ENCODE peak calls at places on chromosomes 16 and 17, in ten cellular contexts. One of them, this sample, is unnamed.

GRCh38 chr16:49986351-49987124 is 38.5 kb upstream of the CNEP1R1 start:
- DNase-seq in HTR-8/SVneo: no peak
- DNase-seq in AG10803: peak
- DNase-seq in OCI-LY7: no peak
- DNase-seq in hypothalamus: no peak
- DNase-seq in Right ventricle myocardium superior: no peak
- DNase-seq in activated gamma-delta T cell treated with Interleukin-2 at 50 U/mL for 16 hours: no peak
- DNase-seq in Peyer's patch: no peak
- DNase-seq in KG1: no peak
- DNase-seq in stimulated activated CD4-positive, alpha-beta T cell treated with anti-CD3 and anti-CD28 coated beads, Interleukin-4, amount 100 ng/mL, for 4 hours: no peak
- DNase-seq in this sample: no peak

GRCh38 chr17:1068356-1068755 is 71.4 kb downstream of the TIMM22 start:
- DNase-seq in AG10803: no peak
- DNase-seq in activated gamma-delta T cell treated with Interleukin-2 at 50 U/mL for 16 hours: no peak
- DNase-seq in HTR-8/SVneo: no peak
- DNase-seq in KG1: no peak
- DNase-seq in Right ventricle myocardium superior: peak
- DNase-seq in Peyer's patch: no peak
- DNase-seq in OCI-LY7: no peak
- DNase-seq in stimulated activated CD4-positive, alpha-beta T cell treated with anti-CD3 and anti-CD28 coated beads, Interleukin-4, amount 100 ng/mL, for 4 hours: no peak
- DNase-seq in hypothalamus: no peak
- DNase-seq in this sample: no peak

GRCh38 chr17:78790552-78790951 is 8.5 kb upstream of the CYTH1 start:
- DNase-seq in hypothalamus: no peak
- DNase-seq in Peyer's patch: no peak
- DNase-seq in Right ventricle myocardium superior: no peak
- DNase-seq in KG1: no peak
- DNase-seq in HTR-8/SVneo: no peak
- DNase-seq in stimulated activated CD4-positive, alpha-beta T cell treated with anti-CD3 and anti-CD28 coated beads, Interleukin-4, amount 100 ng/mL, for 4 hours: no peak
- DNase-seq in activated gamma-delta T cell treated with Interleukin-2 at 50 U/mL for 16 hours: no peak
- DNase-seq in OCI-LY7: no peak
- DNase-seq in AG10803: no peak
- DNase-seq in this sample: no peak

GRCh38 chr17:43169561-43170139 is 1.4 kb upstream of the NBR1 start:
- DNase-seq in OCI-LY7: peak
- DNase-seq in hypothalamus: no peak
- DNase-seq in activated gamma-delta T cell treated with Interleukin-2 at 50 U/mL for 16 hours: peak
- DNase-seq in stimulated activated CD4-positive, alpha-beta T cell treated with anti-CD3 and anti-CD28 coated beads, Interleukin-4, amount 100 ng/mL, for 4 hours: peak
- DNase-seq in Peyer's patch: peak
- DNase-seq in HTR-8/SVneo: no peak
- DNase-seq in AG10803: peak
- DNase-seq in KG1: no peak
- DNase-seq in Right ventricle myocardium superior: no peak
- DNase-seq in this sample: peak

GRCh38 chr17:3626831-3627565 is 9.1 kb downstream of the SHPK start:
- DNase-seq in HTR-8/SVneo: no peak
- DNase-seq in activated gamma-delta T cell treated with Interleukin-2 at 50 U/mL for 16 hours: no peak
- DNase-seq in hypothalamus: no peak
- DNase-seq in KG1: no peak
- DNase-seq in stimulated activated CD4-positive, alpha-beta T cell treated with anti-CD3 and anti-CD28 coated beads, Interleukin-4, amount 100 ng/mL, for 4 hours: no peak
- DNase-seq in AG10803: peak
- DNase-seq in Peyer's patch: no peak
- DNase-seq in Right ventricle myocardium superior: no peak
- DNase-seq in OCI-LY7: no peak
- DNase-seq in this sample: no peak

GRCh38 chr16:81537721-81538561 is 93.3 kb downstream of the CMIP start:
- DNase-seq in AG10803: no peak
- DNase-seq in activated gamma-delta T cell treated with Interleukin-2 at 50 U/mL for 16 hours: no peak
- DNase-seq in Peyer's patch: no peak
- DNase-seq in hypothalamus: no peak
- DNase-seq in stimulated activated CD4-positive, alpha-beta T cell treated with anti-CD3 and anti-CD28 coated beads, Interleukin-4, amount 100 ng/mL, for 4 hours: no peak
- DNase-seq in Right ventricle myocardium superior: peak
- DNase-seq in OCI-LY7: peak
- DNase-seq in KG1: no peak
- DNase-seq in HTR-8/SVneo: no peak
- DNase-seq in this sample: no peak

GRCh38 chr17:5209396-5209795 is 17.7 kb upstream of the ZNF594 start:
- DNase-seq in Right ventricle myocardium superior: no peak
- DNase-seq in activated gamma-delta T cell treated with Interleukin-2 at 50 U/mL for 16 hours: no peak
- DNase-seq in KG1: no peak
- DNase-seq in stimulated activated CD4-positive, alpha-beta T cell treated with anti-CD3 and anti-CD28 coated beads, Interleukin-4, amount 100 ng/mL, for 4 hours: no peak
- DNase-seq in HTR-8/SVneo: no peak
- DNase-seq in OCI-LY7: no peak
- DNase-seq in hypothalamus: no peak
- DNase-seq in AG10803: peak
- DNase-seq in Peyer's patch: no peak
- DNase-seq in this sample: no peak

GRCh38 chr17:27526603-27527002 is 70.4 kb downstream of the KSR1 start:
- DNase-seq in Peyer's patch: no peak
- DNase-seq in Right ventricle myocardium superior: peak
- DNase-seq in stimulated activated CD4-positive, alpha-beta T cell treated with anti-CD3 and anti-CD28 coated beads, Interleukin-4, amount 100 ng/mL, for 4 hours: peak
- DNase-seq in HTR-8/SVneo: no peak
- DNase-seq in hypothalamus: no peak
- DNase-seq in activated gamma-delta T cell treated with Interleukin-2 at 50 U/mL for 16 hours: no peak
- DNase-seq in AG10803: peak
- DNase-seq in OCI-LY7: no peak
- DNase-seq in KG1: no peak
- DNase-seq in this sample: no peak

GRCh38 chr16:88781140-88782077 is 3.6 kb downstream of the PIEZO1 start:
- DNase-seq in Peyer's patch: no peak
- DNase-seq in Right ventricle myocardium superior: peak
- DNase-seq in hypothalamus: no peak
- DNase-seq in stimulated activated CD4-positive, alpha-beta T cell treated with anti-CD3 and anti-CD28 coated beads, Interleukin-4, amount 100 ng/mL, for 4 hours: peak
- DNase-seq in OCI-LY7: peak
- DNase-seq in HTR-8/SVneo: no peak
- DNase-seq in KG1: peak
- DNase-seq in AG10803: no peak
- DNase-seq in activated gamma-delta T cell treated with Interleukin-2 at 50 U/mL for 16 hours: peak
- DNase-seq in this sample: peak

GRCh38 chr16:83956336-83957289 is 3.6 kb downstream of the OSGIN1 start:
- DNase-seq in stimulated activated CD4-positive, alpha-beta T cell treated with anti-CD3 and anti-CD28 coated beads, Interleukin-4, amount 100 ng/mL, for 4 hours: peak
- DNase-seq in activated gamma-delta T cell treated with Interleukin-2 at 50 U/mL for 16 hours: peak
- DNase-seq in OCI-LY7: peak
- DNase-seq in KG1: peak
- DNase-seq in Right ventricle myocardium superior: peak
- DNase-seq in hypothalamus: peak
- DNase-seq in HTR-8/SVneo: peak
- DNase-seq in Peyer's patch: peak
- DNase-seq in AG10803: peak
- DNase-seq in this sample: peak

GRCh38 chr17:65260626-65261025 is 123.5 kb downstream of the RGS9 start:
- DNase-seq in Right ventricle myocardium superior: no peak
- DNase-seq in activated gamma-delta T cell treated with Interleukin-2 at 50 U/mL for 16 hours: no peak
- DNase-seq in HTR-8/SVneo: no peak
- DNase-seq in Peyer's patch: no peak
- DNase-seq in OCI-LY7: no peak
- DNase-seq in KG1: no peak
- DNase-seq in AG10803: no peak
- DNase-seq in hypothalamus: no peak
- DNase-seq in stimulated activated CD4-positive, alpha-beta T cell treated with anti-CD3 and anti-CD28 coated beads, Interleukin-4, amount 100 ng/mL, for 4 hours: no peak
- DNase-seq in this sample: no peak

GRCh38 chr16:57620316-57621231 is 7.9 kb upstream of the ADGRG1 start:
- DNase-seq in HTR-8/SVneo: no peak
- DNase-seq in hypothalamus: no peak
- DNase-seq in AG10803: no peak
- DNase-seq in Peyer's patch: peak
- DNase-seq in KG1: no peak
- DNase-seq in Right ventricle myocardium superior: peak
- DNase-seq in stimulated activated CD4-positive, alpha-beta T cell treated with anti-CD3 and anti-CD28 coated beads, Interleukin-4, amount 100 ng/mL, for 4 hours: no peak
- DNase-seq in OCI-LY7: no peak
- DNase-seq in activated gamma-delta T cell treated with Interleukin-2 at 50 U/mL for 16 hours: no peak
- DNase-seq in this sample: no peak

GRCh38 chr16:87809150-87809902 is 43.5 kb upstream of the KLHDC4 start:
- DNase-seq in KG1: no peak
- DNase-seq in HTR-8/SVneo: peak
- DNase-seq in hypothalamus: no peak
- DNase-seq in Right ventricle myocardium superior: no peak
- DNase-seq in OCI-LY7: peak
- DNase-seq in activated gamma-delta T cell treated with Interleukin-2 at 50 U/mL for 16 hours: no peak
- DNase-seq in AG10803: no peak
- DNase-seq in Peyer's patch: no peak
- DNase-seq in stimulated activated CD4-positive, alpha-beta T cell treated with anti-CD3 and anti-CD28 coated beads, Interleukin-4, amount 100 ng/mL, for 4 hours: no peak
- DNase-seq in this sample: peak

GRCh38 chr16:54446639-54447038 is 160.1 kb upstream of the IRX3 start:
- DNase-seq in Right ventricle myocardium superior: peak
- DNase-seq in KG1: no peak
- DNase-seq in stimulated activated CD4-positive, alpha-beta T cell treated with anti-CD3 and anti-CD28 coated beads, Interleukin-4, amount 100 ng/mL, for 4 hours: no peak
- DNase-seq in OCI-LY7: no peak
- DNase-seq in AG10803: peak
- DNase-seq in Peyer's patch: no peak
- DNase-seq in activated gamma-delta T cell treated with Interleukin-2 at 50 U/mL for 16 hours: no peak
- DNase-seq in HTR-8/SVneo: no peak
- DNase-seq in hypothalamus: no peak
- DNase-seq in this sample: no peak

GRCh38 chr16:11251525-11252481 is 4.2 kb downstream of the SOCS1 start:
- DNase-seq in Peyer's patch: no peak
- DNase-seq in OCI-LY7: no peak
- DNase-seq in KG1: no peak
- DNase-seq in Right ventricle myocardium superior: no peak
- DNase-seq in stimulated activated CD4-positive, alpha-beta T cell treated with anti-CD3 and anti-CD28 coated beads, Interleukin-4, amount 100 ng/mL, for 4 hours: peak
- DNase-seq in HTR-8/SVneo: no peak
- DNase-seq in AG10803: peak
- DNase-seq in activated gamma-delta T cell treated with Interleukin-2 at 50 U/mL for 16 hours: peak
- DNase-seq in hypothalamus: no peak
- DNase-seq in this sample: no peak

GRCh38 chr17:73360961-73361761 is 49.4 kb upstream of the CDC42EP4 start:
- DNase-seq in OCI-LY7: no peak
- DNase-seq in HTR-8/SVneo: no peak
- DNase-seq in stimulated activated CD4-positive, alpha-beta T cell treated with anti-CD3 and anti-CD28 coated beads, Interleukin-4, amount 100 ng/mL, for 4 hours: no peak
- DNase-seq in KG1: no peak
- DNase-seq in activated gamma-delta T cell treated with Interleukin-2 at 50 U/mL for 16 hours: no peak
- DNase-seq in AG10803: no peak
- DNase-seq in Peyer's patch: no peak
- DNase-seq in Right ventricle myocardium superior: no peak
- DNase-seq in hypothalamus: no peak
- DNase-seq in this sample: no peak

GRCh38 chr16:73253922-73254480 is 206.1 kb upstream of the ZFHX3 start:
- DNase-seq in Peyer's patch: no peak
- DNase-seq in HTR-8/SVneo: no peak
- DNase-seq in activated gamma-delta T cell treated with Interleukin-2 at 50 U/mL for 16 hours: no peak
- DNase-seq in stimulated activated CD4-positive, alpha-beta T cell treated with anti-CD3 and anti-CD28 coated beads, Interleukin-4, amount 100 ng/mL, for 4 hours: no peak
- DNase-seq in KG1: no peak
- DNase-seq in Right ventricle myocardium superior: no peak
- DNase-seq in hypothalamus: no peak
- DNase-seq in AG10803: no peak
- DNase-seq in OCI-LY7: no peak
- DNase-seq in this sample: no peak

GRCh38 chr16:621526-622105 is 9.2 kb upstream of the WFIKKN1 start:
- DNase-seq in AG10803: no peak
- DNase-seq in Right ventricle myocardium superior: no peak
- DNase-seq in hypothalamus: no peak
- DNase-seq in KG1: no peak
- DNase-seq in HTR-8/SVneo: no peak
- DNase-seq in stimulated activated CD4-positive, alpha-beta T cell treated with anti-CD3 and anti-CD28 coated beads, Interleukin-4, amount 100 ng/mL, for 4 hours: no peak
- DNase-seq in OCI-LY7: no peak
- DNase-seq in Peyer's patch: no peak
- DNase-seq in activated gamma-delta T cell treated with Interleukin-2 at 50 U/mL for 16 hours: no peak
- DNase-seq in this sample: no peak

GRCh38 chr17:77772899-77773358 is 185.6 kb upstream of the TNRC6C start:
- DNase-seq in HTR-8/SVneo: no peak
- DNase-seq in hypothalamus: no peak
- DNase-seq in KG1: no peak
- DNase-seq in OCI-LY7: no peak
- DNase-seq in stimulated activated CD4-positive, alpha-beta T cell treated with anti-CD3 and anti-CD28 coated beads, Interleukin-4, amount 100 ng/mL, for 4 hours: no peak
- DNase-seq in AG10803: no peak
- DNase-seq in Right ventricle myocardium superior: no peak
- DNase-seq in Peyer's patch: no peak
- DNase-seq in activated gamma-delta T cell treated with Interleukin-2 at 50 U/mL for 16 hours: peak
- DNase-seq in this sample: no peak

GRCh38 chr17:81097943-81098308 is 63.0 kb downstream of the BAIAP2 start:
- DNase-seq in KG1: no peak
- DNase-seq in stimulated activated CD4-positive, alpha-beta T cell treated with anti-CD3 and anti-CD28 coated beads, Interleukin-4, amount 100 ng/mL, for 4 hours: no peak
- DNase-seq in hypothalamus: no peak
- DNase-seq in Peyer's patch: no peak
- DNase-seq in OCI-LY7: no peak
- DNase-seq in Right ventricle myocardium superior: peak
- DNase-seq in HTR-8/SVneo: no peak
- DNase-seq in activated gamma-delta T cell treated with Interleukin-2 at 50 U/mL for 16 hours: no peak
- DNase-seq in AG10803: peak
- DNase-seq in this sample: no peak

GRCh38 chr17:32719702-32720101 is 157.2 kb downstream of the MYO1D start:
- DNase-seq in KG1: no peak
- DNase-seq in Peyer's patch: no peak
- DNase-seq in stimulated activated CD4-positive, alpha-beta T cell treated with anti-CD3 and anti-CD28 coated beads, Interleukin-4, amount 100 ng/mL, for 4 hours: no peak
- DNase-seq in OCI-LY7: no peak
- DNase-seq in activated gamma-delta T cell treated with Interleukin-2 at 50 U/mL for 16 hours: no peak
- DNase-seq in Right ventricle myocardium superior: no peak
- DNase-seq in AG10803: no peak
- DNase-seq in hypothalamus: no peak
- DNase-seq in HTR-8/SVneo: no peak
- DNase-seq in this sample: no peak

GRCh38 chr16:86774931-86775330 is 196.6 kb downstream of the FOXL1 start:
- DNase-seq in AG10803: no peak
- DNase-seq in OCI-LY7: no peak
- DNase-seq in HTR-8/SVneo: no peak
- DNase-seq in stimulated activated CD4-positive, alpha-beta T cell treated with anti-CD3 and anti-CD28 coated beads, Interleukin-4, amount 100 ng/mL, for 4 hours: no peak
- DNase-seq in KG1: no peak
- DNase-seq in Right ventricle myocardium superior: no peak
- DNase-seq in activated gamma-delta T cell treated with Interleukin-2 at 50 U/mL for 16 hours: no peak
- DNase-seq in Peyer's patch: no peak
- DNase-seq in hypothalamus: no peak
- DNase-seq in this sample: no peak

GRCh38 chr17:42779942-42780815 is at the start of gene WNK4:
- DNase-seq in hypothalamus: no peak
- DNase-seq in Right ventricle myocardium superior: no peak
- DNase-seq in KG1: no peak
- DNase-seq in AG10803: peak
- DNase-seq in HTR-8/SVneo: peak
- DNase-seq in stimulated activated CD4-positive, alpha-beta T cell treated with anti-CD3 and anti-CD28 coated beads, Interleukin-4, amount 100 ng/mL, for 4 hours: no peak
- DNase-seq in Peyer's patch: peak
- DNase-seq in OCI-LY7: no peak
- DNase-seq in activated gamma-delta T cell treated with Interleukin-2 at 50 U/mL for 16 hours: no peak
- DNase-seq in this sample: no peak

GRCh38 chr17:47888293-47888692 is 7.7 kb upstream of the SP2 start:
- DNase-seq in OCI-LY7: no peak
- DNase-seq in Right ventricle myocardium superior: no peak
- DNase-seq in stimulated activated CD4-positive, alpha-beta T cell treated with anti-CD3 and anti-CD28 coated beads, Interleukin-4, amount 100 ng/mL, for 4 hours: no peak
- DNase-seq in KG1: no peak
- DNase-seq in Peyer's patch: no peak
- DNase-seq in AG10803: no peak
- DNase-seq in hypothalamus: no peak
- DNase-seq in activated gamma-delta T cell treated with Interleukin-2 at 50 U/mL for 16 hours: no peak
- DNase-seq in HTR-8/SVneo: no peak
- DNase-seq in this sample: no peak

GRCh38 chr17:6100891-6101290 is 30.7 kb downstream of the WSCD1 start:
- DNase-seq in Peyer's patch: peak
- DNase-seq in OCI-LY7: no peak
- DNase-seq in KG1: no peak
- DNase-seq in HTR-8/SVneo: no peak
- DNase-seq in activated gamma-delta T cell treated with Interleukin-2 at 50 U/mL for 16 hours: no peak
- DNase-seq in hypothalamus: no peak
- DNase-seq in AG10803: no peak
- DNase-seq in stimulated activated CD4-positive, alpha-beta T cell treated with anti-CD3 and anti-CD28 coated beads, Interleukin-4, amount 100 ng/mL, for 4 hours: no peak
- DNase-seq in Right ventricle myocardium superior: no peak
- DNase-seq in this sample: no peak

GRCh38 chr17:57552114-57552601 is 192.9 kb downstream of the CCDC182 start:
- DNase-seq in KG1: no peak
- DNase-seq in HTR-8/SVneo: no peak
- DNase-seq in OCI-LY7: peak
- DNase-seq in hypothalamus: peak
- DNase-seq in stimulated activated CD4-positive, alpha-beta T cell treated with anti-CD3 and anti-CD28 coated beads, Interleukin-4, amount 100 ng/mL, for 4 hours: peak
- DNase-seq in Peyer's patch: no peak
- DNase-seq in Right ventricle myocardium superior: peak
- DNase-seq in AG10803: no peak
- DNase-seq in activated gamma-delta T cell treated with Interleukin-2 at 50 U/mL for 16 hours: peak
- DNase-seq in this sample: peak

GRCh38 chr17:77634710-77635109 is 323.8 kb upstream of the TNRC6C start:
- DNase-seq in KG1: no peak
- DNase-seq in OCI-LY7: peak
- DNase-seq in HTR-8/SVneo: no peak
- DNase-seq in Peyer's patch: no peak
- DNase-seq in stimulated activated CD4-positive, alpha-beta T cell treated with anti-CD3 and anti-CD28 coated beads, Interleukin-4, amount 100 ng/mL, for 4 hours: no peak
- DNase-seq in AG10803: no peak
- DNase-seq in activated gamma-delta T cell treated with Interleukin-2 at 50 U/mL for 16 hours: no peak
- DNase-seq in hypothalamus: no peak
- DNase-seq in Right ventricle myocardium superior: no peak
- DNase-seq in this sample: no peak

GRCh38 chr16:69672998-69673713 is 53.2 kb downstream of the NQO1 start:
- DNase-seq in KG1: no peak
- DNase-seq in OCI-LY7: no peak
- DNase-seq in AG10803: no peak
- DNase-seq in HTR-8/SVneo: no peak
- DNase-seq in hypothalamus: no peak
- DNase-seq in activated gamma-delta T cell treated with Interleukin-2 at 50 U/mL for 16 hours: no peak
- DNase-seq in Peyer's patch: no peak
- DNase-seq in Right ventricle myocardium superior: no peak
- DNase-seq in stimulated activated CD4-positive, alpha-beta T cell treated with anti-CD3 and anti-CD28 coated beads, Interleukin-4, amount 100 ng/mL, for 4 hours: no peak
- DNase-seq in this sample: no peak

This sample was measured in activated B cell treated with CpG ODN at 0.5 μM for 24 hours.